ENCODE peak calls at places on chromosomes 3 and 15, in four cellular contexts. Q, V, U and W are unnamed samples.

GRCh38 chr3:100760377-100760776 is 51.1 kb downstream of the TFG start:
- DNase-seq in Q (no peak), V (no peak), U (no peak), W (no peak)

GRCh38 chr15:39746176-39746575 is 36.5 kb downstream of the FSIP1 start:
- DNase-seq in Q (peak), V (no peak), U (no peak), W (no peak)

GRCh38 chr3:52092291-52092660 is 35.9 kb upstream of the DUSP7 start:
- DNase-seq in Q (no peak), V (no peak), U (no peak), W (peak)

GRCh38 chr15:49492834-49493233 is 69.8 kb downstream of the FGF7 start:
- DNase-seq in Q (peak), V (no peak), U (no peak), W (no peak)

GRCh38 chr3:48189321-48189720 is 1.1 kb upstream of the CDC25A start:
- DNase-seq in Q (no peak), V (no peak), U (no peak), W (no peak)

GRCh38 chr3:114878119-114878839 is 268.8 kb downstream of the ZBTB20 start:
- DNase-seq in Q (no peak), V (no peak), U (no peak), W (no peak)

GRCh38 chr15:74800559-74801094 is 12.0 kb upstream of the LMAN1L start:
- DNase-seq in Q (no peak), V (no peak), U (peak), W (no peak)

GRCh38 chr3:11603628-11604027 is 40.1 kb downstream of the VGLL4 start:
- DNase-seq in Q (peak), V (peak), U (no peak), W (no peak)

GRCh38 chr15:72339777-72340177 is 19.8 kb upstream of the CELF6 start:
- DNase-seq in Q (peak), V (no peak), U (no peak), W (no peak)

GRCh38 chr3:99319450-99319849 is 318.9 kb upstream of the COL8A1 start:
- DNase-seq in Q (no peak), V (no peak), U (no peak), W (no peak)

GRCh38 chr3:194540268-194540937 is 53.6 kb upstream of the ATP13A3 start:
- DNase-seq in Q (peak), V (no peak), U (no peak), W (peak)

GRCh38 chr15:59522988-59523461 is 85.0 kb downstream of the FAM81A start:
- DNase-seq in Q (no peak), V (no peak), U (peak), W (no peak)

GRCh38 chr3:68162644-68163043 is 508.2 kb upstream of the SUCLG2 start:
- DNase-seq in Q (no peak), V (no peak), U (no peak), W (no peak)

DNA sequence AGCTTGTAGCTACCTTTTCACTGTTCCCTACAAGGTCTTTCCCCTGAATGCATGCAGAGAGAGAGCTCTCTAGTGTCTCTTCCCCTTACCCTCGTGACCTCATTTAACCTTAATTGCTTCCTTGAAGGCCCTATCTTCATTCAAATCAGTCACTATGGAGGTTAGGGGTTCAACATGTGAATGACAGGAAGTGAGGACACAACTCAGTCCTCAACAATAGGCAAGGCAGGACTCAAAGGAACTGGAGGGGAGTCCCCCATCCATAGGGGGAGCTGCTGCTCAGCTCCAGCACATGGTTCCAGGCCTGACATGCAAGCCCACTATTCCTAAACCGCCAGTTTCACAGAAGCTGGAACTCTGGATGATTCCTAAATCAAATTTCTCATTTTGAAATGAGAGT is 33.8 kb upstream of the GYG1 start:
- DNase-seq in Q (peak), V (no peak), U (no peak), W (no peak)
- TF ChIP-seq CTCF in Q (peak), V (no peak), U (no peak), W (no peak)

GRCh38 chr3:55147856-55148720 is 220.2 kb upstream of the LRTM1 start:
- DNase-seq in Q (peak), V (no peak), U (no peak), W (no peak)
- H3K4me3 ChIP-seq in Q (peak), V (peak), U (no peak), W (no peak)

GRCh38 chr3:15241341-15241740 is 35.3 kb downstream of the CAPN7 start:
- DNase-seq in Q (peak), V (no peak), U (peak), W (no peak)
- TF ChIP-seq CTCF in Q (peak), V (no peak), U (no peak), W (no peak)

GRCh38 chr3:141371882-141372281 is 3.6 kb downstream of the ZBTB38 start:
- DNase-seq in Q (no peak), V (no peak), U (no peak), W (no peak)
- H3K4me3 ChIP-seq in Q (peak), V (no peak), U (no peak), W (no peak)